ENCODE peak calls at places on chromosomes 12 and 14, in nine cellular contexts. One of them, this sample, is unnamed.

GRCh38 chr14:54570047-54570446 is 3.1 kb downstream of the SAMD4A start:
- DNase-seq in A549: no peak
- DNase-seq in glutamatergic neuron: no peak
- DNase-seq in astrocyte of the cerebellum: no peak
- DNase-seq in prostate gland: no peak
- DNase-seq in neural progenitor cell: no peak
- DNase-seq in MM.1S: no peak
- DNase-seq in GM13976: no peak
- DNase-seq in fibroblast of pulmonary artery: no peak
- DNase-seq in this sample: no peak

GRCh38 chr12:5861426-5861825 is 83.6 kb downstream of the ANO2 start:
- DNase-seq in A549: no peak
- DNase-seq in glutamatergic neuron: no peak
- DNase-seq in astrocyte of the cerebellum: no peak
- DNase-seq in prostate gland: no peak
- DNase-seq in neural progenitor cell: no peak
- DNase-seq in MM.1S: no peak
- DNase-seq in GM13976: no peak
- DNase-seq in fibroblast of pulmonary artery: no peak
- DNase-seq in this sample: no peak

GRCh38 chr12:4450551-4451112 is 5.0 kb upstream of the FGF6 start:
- DNase-seq in A549: no peak
- DNase-seq in glutamatergic neuron: no peak
- DNase-seq in astrocyte of the cerebellum: peak; percentile 67
- DNase-seq in prostate gland: no peak
- DNase-seq in neural progenitor cell: peak; percentile 64
- DNase-seq in MM.1S: no peak
- DNase-seq in GM13976: no peak
- DNase-seq in fibroblast of pulmonary artery: no peak
- DNase-seq in this sample: no peak

GRCh38 chr14:70057519-70058136 is 131.1 kb downstream of the SLC8A3 start:
- DNase-seq in A549: no peak
- DNase-seq in glutamatergic neuron: no peak
- DNase-seq in astrocyte of the cerebellum: no peak
- DNase-seq in prostate gland: no peak
- DNase-seq in neural progenitor cell: no peak
- DNase-seq in MM.1S: no peak
- DNase-seq in GM13976: no peak
- DNase-seq in fibroblast of pulmonary artery: no peak
- DNase-seq in this sample: no peak

GRCh38 chr12:122955151-122955550 is 11.1 kb downstream of the ABCB9 start:
- DNase-seq in A549: no peak
- DNase-seq in glutamatergic neuron: no peak
- DNase-seq in astrocyte of the cerebellum: no peak
- DNase-seq in prostate gland: no peak
- DNase-seq in neural progenitor cell: no peak
- DNase-seq in MM.1S: no peak
- DNase-seq in GM13976: no peak
- DNase-seq in fibroblast of pulmonary artery: no peak
- DNase-seq in this sample: no peak

GRCh38 chr12:124625867-124626675 is 58.7 kb upstream of the NCOR2 start:
- DNase-seq in A549: peak; percentile 87
- DNase-seq in glutamatergic neuron: peak; percentile 39
- DNase-seq in astrocyte of the cerebellum: peak; percentile 36
- DNase-seq in prostate gland: peak; percentile 15
- DNase-seq in neural progenitor cell: no peak
- DNase-seq in MM.1S: no peak
- DNase-seq in GM13976: no peak
- DNase-seq in fibroblast of pulmonary artery: peak; percentile 81
- DNase-seq in this sample: no peak

GRCh38 chr12:55817352-55818139 is at the start of the genes ORMDL2 and SARNP:
- DNase-seq in A549: peak; percentile 100
- DNase-seq in glutamatergic neuron: peak; percentile 94
- DNase-seq in astrocyte of the cerebellum: peak; percentile 100
- DNase-seq in prostate gland: peak; percentile 100
- DNase-seq in neural progenitor cell: peak; percentile 99
- DNase-seq in MM.1S: peak; percentile 100
- DNase-seq in GM13976: peak; percentile 94
- DNase-seq in fibroblast of pulmonary artery: peak; percentile 100
- DNase-seq in this sample: peak; percentile 100

GRCh38 chr14:44154889-44155288 is 352.2 kb downstream of the FSCB start:
- DNase-seq in A549: no peak
- DNase-seq in glutamatergic neuron: no peak
- DNase-seq in astrocyte of the cerebellum: no peak
- DNase-seq in prostate gland: no peak
- DNase-seq in neural progenitor cell: no peak
- DNase-seq in MM.1S: no peak
- DNase-seq in GM13976: no peak
- DNase-seq in fibroblast of pulmonary artery: no peak
- DNase-seq in this sample: no peak

DNA sequence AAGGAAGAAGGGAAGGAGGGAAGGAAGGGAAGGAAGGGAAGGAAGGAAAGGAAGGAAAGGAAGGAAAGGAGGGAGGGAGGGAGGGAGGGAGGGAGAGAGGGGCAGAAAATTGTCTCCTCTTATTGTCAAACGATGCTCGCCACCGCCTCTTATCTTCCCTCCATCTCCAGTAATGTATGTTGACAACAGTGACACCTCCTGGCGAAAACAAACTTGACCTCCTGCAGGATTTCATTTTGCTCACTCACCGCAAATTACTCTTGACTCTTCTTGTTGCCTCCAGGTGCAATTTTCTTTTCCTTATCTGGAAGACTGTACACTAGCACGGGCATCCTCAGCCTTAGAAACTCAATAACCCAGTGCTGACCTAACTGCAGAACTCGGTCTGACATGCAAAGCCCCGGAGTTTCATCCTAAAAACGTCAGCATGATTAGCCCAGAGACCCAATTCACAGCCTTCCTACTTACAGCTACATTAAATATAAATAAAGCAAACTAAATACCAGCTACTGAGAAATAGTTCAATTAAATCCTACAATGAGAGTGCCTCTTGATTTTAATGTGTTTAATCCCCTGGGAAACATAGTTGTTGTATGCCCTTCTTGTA is 512.4 kb upstream of the TMPO start:
- DNase-seq in A549: peak; percentile 65
- DNase-seq in glutamatergic neuron: peak; percentile 66
- DNase-seq in astrocyte of the cerebellum: peak; percentile 22
- DNase-seq in prostate gland: peak; percentile 46
- DNase-seq in neural progenitor cell: peak; percentile 77
- DNase-seq in MM.1S: peak; percentile 72
- DNase-seq in GM13976: peak; percentile 26
- DNase-seq in fibroblast of pulmonary artery: peak; percentile 22
- DNase-seq in this sample: peak; percentile 62
- TF ChIP-seq CTCF in A549: peak; percentile 42
- TF ChIP-seq CTCF in glutamatergic neuron: peak; percentile 61
- TF ChIP-seq CTCF in astrocyte of the cerebellum: peak; percentile 59
- TF ChIP-seq CTCF in prostate gland: peak; percentile 47
- TF ChIP-seq CTCF in neural progenitor cell: peak; percentile 75
- TF ChIP-seq CTCF in MM.1S: peak; percentile 57
- TF ChIP-seq CTCF in GM13976: peak; percentile 55
- TF ChIP-seq CTCF in fibroblast of pulmonary artery: peak; percentile 32
- TF ChIP-seq CTCF in this sample: peak; percentile 55

GRCh38 chr14:34362625-34363251 is 99.3 kb downstream of the SPTSSA start:
- DNase-seq in A549: no peak
- DNase-seq in glutamatergic neuron: no peak
- DNase-seq in astrocyte of the cerebellum: no peak
- DNase-seq in prostate gland: no peak
- DNase-seq in neural progenitor cell: no peak
- DNase-seq in MM.1S: no peak
- DNase-seq in GM13976: no peak
- DNase-seq in fibroblast of pulmonary artery: no peak
- DNase-seq in this sample: no peak

GRCh38 chr14:34364201-34364600 is 97.8 kb downstream of the SPTSSA start:
- DNase-seq in A549: no peak
- DNase-seq in glutamatergic neuron: no peak
- DNase-seq in astrocyte of the cerebellum: no peak
- DNase-seq in prostate gland: no peak
- DNase-seq in neural progenitor cell: no peak
- DNase-seq in MM.1S: no peak
- DNase-seq in GM13976: no peak
- DNase-seq in fibroblast of pulmonary artery: no peak
- DNase-seq in this sample: no peak

GRCh38 chr14:34363733-34364134 is 98.3 kb downstream of the SPTSSA start:
- DNase-seq in A549: no peak
- DNase-seq in glutamatergic neuron: no peak
- DNase-seq in astrocyte of the cerebellum: no peak
- DNase-seq in prostate gland: no peak
- DNase-seq in neural progenitor cell: no peak
- DNase-seq in MM.1S: no peak
- DNase-seq in GM13976: no peak
- DNase-seq in fibroblast of pulmonary artery: peak; percentile 93
- DNase-seq in this sample: no peak

GRCh38 chr14:34368115-34368970 is 93.7 kb downstream of the SPTSSA start:
- DNase-seq in A549: peak; percentile 82
- DNase-seq in glutamatergic neuron: no peak
- DNase-seq in astrocyte of the cerebellum: no peak
- DNase-seq in prostate gland: no peak
- DNase-seq in neural progenitor cell: no peak
- DNase-seq in MM.1S: no peak
- DNase-seq in GM13976: no peak
- DNase-seq in fibroblast of pulmonary artery: peak; percentile 82
- DNase-seq in this sample: no peak

DNA sequence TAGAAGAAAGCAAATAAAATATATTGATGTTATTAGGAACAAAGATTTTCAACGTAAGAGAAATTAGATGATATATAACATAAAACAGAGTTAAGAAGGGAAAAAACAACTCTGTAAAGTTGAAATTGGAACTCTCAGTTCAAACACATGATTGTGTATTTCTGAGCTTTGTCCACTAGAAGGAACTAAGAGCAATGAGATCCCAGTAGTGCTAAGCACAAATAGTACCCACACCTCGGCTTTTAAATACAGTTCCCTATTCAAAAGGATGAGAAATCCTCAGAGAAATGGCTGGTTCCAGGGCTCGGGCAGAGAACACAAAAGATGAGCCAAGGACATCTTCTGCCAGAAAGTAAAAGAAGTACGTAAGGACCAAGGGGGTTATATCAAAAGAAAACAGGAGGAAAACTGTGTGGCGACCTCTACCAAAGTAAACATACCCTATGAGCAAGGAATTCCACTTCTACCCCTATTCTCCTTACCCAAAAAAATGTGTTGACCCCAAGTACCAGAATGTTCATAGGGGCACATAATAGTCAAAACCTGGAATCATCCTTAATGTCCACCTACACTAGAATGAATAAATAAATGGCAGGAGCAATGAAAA is 96.6 kb downstream of the SPTSSA start:
- DNase-seq in A549: peak; percentile 51
- DNase-seq in glutamatergic neuron: no peak
- DNase-seq in astrocyte of the cerebellum: no peak
- DNase-seq in prostate gland: no peak
- DNase-seq in neural progenitor cell: peak; percentile 11
- DNase-seq in MM.1S: no peak
- DNase-seq in GM13976: no peak
- DNase-seq in fibroblast of pulmonary artery: peak; percentile 51
- DNase-seq in this sample: no peak
- TF ChIP-seq CTCF in A549: peak; percentile 46
- TF ChIP-seq CTCF in glutamatergic neuron: peak; percentile 19
- TF ChIP-seq CTCF in astrocyte of the cerebellum: peak; percentile 42
- TF ChIP-seq CTCF in prostate gland: peak; percentile 38
- TF ChIP-seq CTCF in neural progenitor cell: peak; percentile 44
- TF ChIP-seq CTCF in MM.1S: no peak
- TF ChIP-seq CTCF in GM13976: no peak
- TF ChIP-seq CTCF in fibroblast of pulmonary artery: peak; percentile 30
- TF ChIP-seq CTCF in this sample: no peak

GRCh38 chr12:68785358-68785757 is 22.6 kb upstream of the MDM2 start:
- DNase-seq in A549: no peak
- DNase-seq in glutamatergic neuron: no peak
- DNase-seq in astrocyte of the cerebellum: no peak
- DNase-seq in prostate gland: no peak
- DNase-seq in neural progenitor cell: no peak
- DNase-seq in MM.1S: no peak
- DNase-seq in GM13976: no peak
- DNase-seq in fibroblast of pulmonary artery: peak; percentile 46
- DNase-seq in this sample: no peak

GRCh38 chr12:68788554-68789143 is 19.3 kb upstream of the MDM2 start:
- DNase-seq in A549: no peak
- DNase-seq in glutamatergic neuron: no peak
- DNase-seq in astrocyte of the cerebellum: no peak
- DNase-seq in prostate gland: no peak
- DNase-seq in neural progenitor cell: no peak
- DNase-seq in MM.1S: no peak
- DNase-seq in GM13976: no peak
- DNase-seq in fibroblast of pulmonary artery: no peak
- DNase-seq in this sample: no peak

GRCh38 chr12:68789144-68789878 is 18.7 kb upstream of the MDM2 start:
- DNase-seq in A549: no peak
- DNase-seq in glutamatergic neuron: no peak
- DNase-seq in astrocyte of the cerebellum: no peak
- DNase-seq in prostate gland: no peak
- DNase-seq in neural progenitor cell: no peak
- DNase-seq in MM.1S: no peak
- DNase-seq in GM13976: no peak
- DNase-seq in fibroblast of pulmonary artery: no peak
- DNase-seq in this sample: no peak

GRCh38 chr12:68785823-68786222 is 22.2 kb upstream of the MDM2 start:
- DNase-seq in A549: no peak
- DNase-seq in glutamatergic neuron: no peak
- DNase-seq in astrocyte of the cerebellum: no peak
- DNase-seq in prostate gland: no peak
- DNase-seq in neural progenitor cell: no peak
- DNase-seq in MM.1S: no peak
- DNase-seq in GM13976: no peak
- DNase-seq in fibroblast of pulmonary artery: no peak
- DNase-seq in this sample: no peak

GRCh38 chr12:68786929-68787328 is 21.0 kb upstream of the MDM2 start:
- DNase-seq in A549: no peak
- DNase-seq in glutamatergic neuron: no peak
- DNase-seq in astrocyte of the cerebellum: no peak
- DNase-seq in prostate gland: no peak
- DNase-seq in neural progenitor cell: no peak
- DNase-seq in MM.1S: no peak
- DNase-seq in GM13976: no peak
- DNase-seq in fibroblast of pulmonary artery: no peak
- DNase-seq in this sample: peak; percentile 29
- TF ChIP-seq CTCF in A549: no peak
- TF ChIP-seq CTCF in glutamatergic neuron: no peak
- TF ChIP-seq CTCF in astrocyte of the cerebellum: no peak
- TF ChIP-seq CTCF in prostate gland: peak; percentile 26
- TF ChIP-seq CTCF in neural progenitor cell: no peak
- TF ChIP-seq CTCF in MM.1S: peak; percentile 18
- TF ChIP-seq CTCF in GM13976: peak; percentile 3
- TF ChIP-seq CTCF in fibroblast of pulmonary artery: peak; percentile 15
- TF ChIP-seq CTCF in this sample: peak; percentile 8

DNA sequence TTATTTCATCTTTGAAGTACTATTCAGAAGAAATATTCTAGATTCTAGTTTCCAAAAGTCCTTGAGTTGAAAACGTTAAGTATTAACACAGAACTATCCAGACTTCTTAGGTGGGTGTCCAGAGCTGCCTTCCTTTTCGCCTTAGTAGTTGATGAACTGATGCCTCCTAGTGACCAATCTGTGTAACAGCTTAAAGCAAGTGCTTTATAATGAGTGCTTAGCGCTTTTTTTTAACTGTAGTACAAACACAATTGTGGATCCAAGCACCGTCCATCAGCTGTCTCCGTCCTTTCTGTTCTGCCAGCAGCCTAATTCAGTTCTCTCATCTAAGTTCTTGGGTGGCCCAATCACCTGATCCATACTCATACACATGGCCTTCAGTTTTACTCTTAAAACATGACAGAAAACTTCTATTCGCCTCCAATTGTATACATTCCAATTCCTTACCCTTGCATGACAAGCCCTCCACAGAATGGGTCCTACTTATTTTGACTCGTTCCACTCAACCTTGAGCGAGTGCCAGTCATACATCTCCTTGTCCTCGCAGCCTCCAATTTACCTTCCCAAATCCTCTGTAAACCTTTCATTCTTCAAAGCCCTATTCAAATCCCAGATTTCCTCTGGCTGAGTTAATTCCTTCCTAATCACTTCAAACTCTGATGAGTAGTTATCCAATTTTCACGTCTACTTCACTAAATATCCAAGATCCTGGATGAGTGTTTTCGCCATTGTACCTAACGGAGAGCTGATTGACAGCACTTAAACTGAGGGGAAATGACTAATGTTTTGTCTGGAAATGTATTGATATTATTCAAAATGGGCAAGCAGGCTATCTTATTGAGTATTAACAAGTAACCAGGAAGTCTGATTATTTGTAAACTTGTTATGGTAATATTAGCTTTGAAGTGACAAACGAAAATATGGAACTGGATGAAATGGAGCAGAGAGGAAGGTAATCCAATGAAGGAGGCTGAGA is 5.8 kb upstream of the PHLDA1 start:
- DNase-seq in A549: peak; percentile 88
- DNase-seq in glutamatergic neuron: no peak
- DNase-seq in astrocyte of the cerebellum: peak; percentile 83
- DNase-seq in prostate gland: peak; percentile 42
- DNase-seq in neural progenitor cell: peak; percentile 83
- DNase-seq in MM.1S: peak; percentile 80
- DNase-seq in GM13976: peak; percentile 50
- DNase-seq in fibroblast of pulmonary artery: peak; percentile 93
- DNase-seq in this sample: peak; percentile 82
- TF ChIP-seq CTCF in A549: peak; percentile 90
- TF ChIP-seq CTCF in glutamatergic neuron: peak; percentile 81
- TF ChIP-seq CTCF in astrocyte of the cerebellum: peak; percentile 82
- TF ChIP-seq CTCF in prostate gland: peak; percentile 83
- TF ChIP-seq CTCF in neural progenitor cell: peak; percentile 89
- TF ChIP-seq CTCF in MM.1S: peak; percentile 82
- TF ChIP-seq CTCF in GM13976: peak; percentile 65
- TF ChIP-seq CTCF in fibroblast of pulmonary artery: peak; percentile 87
- TF ChIP-seq CTCF in this sample: peak; percentile 78